ENCODE peak calls at places on chromosome 3, in seven cellular contexts. G is tibial artery; S is uterus; H is IMR-90; C is CD8-positive, alpha-beta T cell; L is fibroblast of lung; K is GM06990. J is an unnamed sample. For H3K27me3, the result is how much of the 10 kb centered on the place peaks cover.

GRCh38 chr3:54071596-54071995 is 50.8 kb upstream of the CACNA2D3 start:
- DNase-seq in G (no peak), S (no peak), H (no peak), C (no peak), L (no peak), K (no peak), J (no peak)

GRCh38 chr3:70042683-70043082 is 43.1 kb downstream of the SAMMSON start:
- DNase-seq in G (no peak), S (no peak), H (no peak), C (no peak), L (no peak), K (no peak), J (no peak)

GRCh38 chr3:50124363-50125226 is 30.5 kb upstream of the SEMA3F start:
- DNase-seq in G (no peak), S (no peak), H (no peak), C (no peak), L (no peak), K (no peak), J (no peak)

GRCh38 chr3:77281721-77282120 is 241.8 kb downstream of the ROBO2 start:
- DNase-seq in G (no peak), S (no peak), H (no peak), C (no peak), L (no peak), K (no peak), J (no peak)

GRCh38 chr3:79521221-79521848 is 246.5 kb downstream of the ROBO1 start:
- DNase-seq in G (no peak), S (no peak), H (peak), C (no peak), L (peak), K (no peak), J (no peak)

GRCh38 chr3:113495035-113495434 is 19.9 kb downstream of the SPICE1 start:
- DNase-seq in G (no peak), S (no peak), H (peak), C (no peak), L (peak), K (no peak), J (no peak)

GRCh38 chr3:59605318-59605717 is 555.5 kb upstream of the CFAP20DC start:
- DNase-seq in G (no peak), S (no peak), H (no peak), C (no peak), L (no peak), K (no peak), J (no peak)

GRCh38 chr3:58528629-58529028 is 8.4 kb downstream of the ACOX2 start:
- DNase-seq in G (no peak), S (peak), H (peak), C (no peak), L (peak), K (no peak), J (no peak)

GRCh38 chr3:42684632-42685362 is 540 bp upstream of the KLHL40 start:
- DNase-seq in G (no peak), S (no peak), H (no peak), C (no peak), L (no peak), K (no peak), J (no peak)

GRCh38 chr3:172707967-172708366 is 2.9 kb downstream of the NCEH1 start:
- DNase-seq in G (no peak), S (no peak), H (peak), C (no peak), L (peak), K (no peak), J (peak)

GRCh38 chr3:196569003-196569516 is 600 bp downstream of the FBXO45 start:
- DNase-seq in G (peak), S (peak), H (peak), C (peak), L (peak), K (peak), J (no peak)

GRCh38 chr3:108153451-108153981 is 62.7 kb upstream of the CD47 start:
- DNase-seq in G (no peak), S (no peak), H (peak), C (peak), L (peak), K (no peak), J (no peak)

GRCh38 chr3:78907367-78907766 is 860.4 kb downstream of the ROBO1 start:
- DNase-seq in G (no peak), S (no peak), H (peak), C (no peak), L (peak), K (no peak), J (no peak)

GRCh38 chr3:32354362-32354778 is 37.3 kb upstream of the CMTM7 start:
- DNase-seq in G (no peak), S (no peak), H (no peak), C (no peak), L (peak), K (no peak), J (no peak)

GRCh38 chr3:46936733-46937250 is 39.8 kb downstream of the CCDC12 start:
- DNase-seq in G (peak), S (no peak), H (peak), C (no peak), L (peak), K (no peak), J (no peak)

GRCh38 chr3:37582117-37582516 is 279.6 kb upstream of the CTDSPL start:
- DNase-seq in G (no peak), S (no peak), H (no peak), C (no peak), L (no peak), K (no peak), J (no peak)

GRCh38 chr3:76986876-76987513 is 52.9 kb upstream of the ROBO2 start:
- DNase-seq in G (no peak), S (no peak), H (no peak), C (no peak), L (no peak), K (no peak), J (no peak)

GRCh38 chr3:104297617-104298016 is 1069.1 kb upstream of the ALCAM start:
- DNase-seq in G (no peak), S (no peak), H (no peak), C (no peak), L (no peak), K (no peak), J (no peak)

GRCh38 chr3:123055352-123055751 is 11.5 kb upstream of the PDIA5 start:
- DNase-seq in G (no peak), S (no peak), H (no peak), C (no peak), L (no peak), K (no peak), J (no peak)

GRCh38 chr3:123338021-123338619 is 110.8 kb downstream of the ADCY5 start:
- DNase-seq in G (no peak), S (no peak), H (no peak), C (no peak), L (no peak), K (no peak), J (no peak)

GRCh38 chr3:11720220-11721113 is 76.8 kb upstream of the VGLL4 start:
- DNase-seq in G (peak), S (peak), H (peak), C (peak), L (peak), K (peak), J (no peak)

GRCh38 chr3:36763111-36763849 is 1.1 kb downstream of the DCLK3 start:
- DNase-seq in G (no peak), S (no peak), H (no peak), C (no peak), L (no peak), K (no peak), J (no peak)

GRCh38 chr3:114450008-114450596 is 156.3 kb downstream of the TIGIT start:
- DNase-seq in G (no peak), S (no peak), H (no peak), C (no peak), L (no peak), K (no peak), J (no peak)

GRCh38 chr3:149401215-149401925 is 23.9 kb upstream of the TM4SF1 start:
- DNase-seq in G (no peak), S (no peak), H (peak), C (no peak), L (peak), K (no peak), J (no peak)

GRCh38 chr3:41198526-41198925 is 779 bp upstream of the CTNNB1 start:
- DNase-seq in G (peak), S (peak), H (no peak), C (no peak), L (peak), K (no peak), J (no peak)

GRCh38 chr3:56357266-56357665 is 111.0 kb downstream of the ERC2 start:
- DNase-seq in G (no peak), S (no peak), H (no peak), C (no peak), L (peak), K (no peak), J (no peak)

GRCh38 chr3:22121068-22121706 is 370.2 kb upstream of the ZNF385D start:
- DNase-seq in G (no peak), S (no peak), H (no peak), C (no peak), L (no peak), K (no peak), J (no peak)

GRCh38 chr3:192892981-192893827 is 24.5 kb downstream of the MB21D2 start:
- DNase-seq in G (peak), S (peak), H (peak), C (peak), L (peak), K (peak), J (no peak)

GRCh38 chr3:102081587-102082289 is 232.4 kb downstream of the NFKBIZ start:
- DNase-seq in G (no peak), S (no peak), H (no peak), C (no peak), L (no peak), K (no peak), J (no peak)

GRCh38 chr3:151538706-151539403 is 78.0 kb upstream of the IGSF10 start:
- DNase-seq in G (peak), S (peak), H (peak), C (no peak), L (peak), K (no peak), J (no peak)

GRCh38 chr3:84959470-84960380 is 936 bp downstream of the CADM2 start:
- DNase-seq in G (no peak), S (no peak), H (no peak), C (no peak), L (no peak), K (no peak), J (no peak)

GRCh38 chr3:5013021-5013906 is 34.0 kb downstream of the BHLHE40 start:
- DNase-seq in G (no peak), S (no peak), H (peak), C (no peak), L (peak), K (no peak), J (no peak)

GRCh38 chr3:35254917-35255316 is 384.4 kb upstream of the ARPP21 start:
- DNase-seq in G (no peak), S (no peak), H (no peak), C (no peak), L (no peak), K (no peak), J (no peak)

DNA sequence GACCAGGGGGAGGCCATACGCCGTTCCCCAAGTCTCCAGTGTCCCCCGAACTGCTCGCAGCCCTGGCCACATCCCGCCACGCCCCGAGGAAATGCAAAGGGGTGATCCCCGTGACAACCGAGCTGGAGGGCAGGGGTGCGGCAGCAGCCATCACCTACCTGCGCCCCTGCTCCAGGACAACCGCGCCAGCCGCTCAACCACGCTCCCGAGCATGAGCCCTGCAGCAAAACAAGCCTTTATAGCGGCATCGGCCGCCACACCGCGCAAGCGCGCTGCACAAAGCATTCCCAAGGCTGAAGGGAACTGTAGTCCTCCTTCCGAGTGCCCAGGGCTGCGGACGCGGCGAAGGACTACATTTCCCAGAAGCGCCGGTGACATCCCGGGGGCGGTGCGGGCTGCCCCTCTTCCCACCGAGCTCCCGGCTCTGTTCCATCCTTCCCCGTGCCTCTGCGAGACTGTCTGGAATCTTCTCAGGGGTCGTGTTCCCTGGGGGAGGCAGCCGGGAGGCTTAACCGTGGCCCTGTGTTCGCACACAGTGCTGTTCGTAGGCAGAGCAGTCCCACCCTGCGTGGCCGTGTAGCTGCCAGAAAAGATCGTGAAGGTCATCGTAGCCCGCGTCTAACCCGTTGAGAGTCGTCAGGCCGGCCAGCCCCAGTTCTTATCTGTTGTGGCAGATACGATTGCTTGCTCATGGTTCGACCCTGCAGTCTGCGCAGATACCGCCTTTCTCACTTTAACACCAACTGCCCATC is at the start of gene ABCC5:
- DNase-seq in G (peak), S (peak), H (peak), C (peak), L (peak), K (peak), J (peak)
- TF ChIP-seq CTCF in G (peak), S (no peak), H (no peak), C (peak), L (peak), K (peak), J (no peak)

DNA sequence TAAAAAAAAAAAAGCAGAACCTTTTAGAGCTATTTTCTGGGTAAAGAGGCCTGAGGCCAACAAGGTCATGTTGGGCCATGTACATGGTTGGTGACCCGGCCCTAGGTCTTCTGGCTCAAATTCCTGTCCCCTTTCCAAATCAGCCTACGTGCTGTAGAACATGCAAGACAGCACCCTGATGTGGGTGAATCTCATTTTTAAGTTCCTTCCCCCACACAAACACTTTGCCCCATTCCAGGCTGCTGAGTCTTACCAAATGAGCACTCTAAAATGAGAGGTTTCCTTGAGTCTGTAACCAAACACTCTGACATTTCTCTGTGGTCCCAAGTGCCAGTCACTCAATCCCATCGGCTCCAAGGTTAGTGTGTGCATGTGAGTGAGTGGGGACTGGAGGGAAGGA is 9.4 kb downstream of the BCL6 start:
- DNase-seq in G (no peak), S (no peak), H (no peak), C (no peak), L (peak), K (no peak), J (no peak)
- H3K4me3 ChIP-seq in G (no peak), S (no peak), H (no peak), C (no peak), L (no peak), K (no peak), J (no peak)

DNA sequence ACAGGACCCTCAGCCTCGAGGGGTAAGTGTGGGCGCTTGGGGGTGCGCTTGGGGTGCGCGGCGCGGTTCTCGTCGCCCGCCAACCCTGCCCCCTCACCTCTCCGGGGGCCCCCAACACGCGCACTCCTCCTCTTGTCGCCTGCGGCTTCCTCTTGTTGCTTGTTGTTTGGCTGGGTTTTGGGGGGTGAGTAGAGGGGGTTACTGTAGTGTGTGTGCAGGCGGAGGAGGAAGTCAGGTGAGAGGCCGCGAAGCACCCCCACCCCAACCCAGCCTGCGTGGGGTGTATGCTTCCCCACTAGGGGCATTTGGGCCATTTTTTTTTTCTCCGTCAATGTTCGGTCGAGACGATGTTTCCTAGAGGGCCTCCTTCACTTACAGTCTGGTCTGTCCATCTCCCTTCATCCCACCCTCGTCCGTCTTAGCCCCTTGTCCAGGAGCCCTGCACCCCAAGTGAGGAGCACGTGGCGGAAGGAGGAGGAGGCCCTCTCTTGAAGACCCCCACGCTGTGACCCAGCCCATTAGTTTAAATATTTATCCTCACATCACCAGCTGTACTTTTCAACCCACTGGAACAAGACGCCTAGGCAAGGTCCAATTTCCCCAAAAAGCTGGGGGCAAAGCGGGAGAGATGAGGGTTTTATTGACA is 20.4 kb upstream of the SATB1 start:
- DNase-seq in G (no peak), S (peak), H (no peak), C (peak), L (no peak), K (peak), J (no peak)
- H3K27me3 ChIP-seq in G (under half), S (under half), H (under half), C (under half), L (under half), K (under half), J (under half)

GRCh38 chr3:158771577-158771976 is 30.3 kb upstream of the MFSD1 start:
- DNase-seq in G (no peak), S (no peak), H (no peak), C (no peak), L (no peak), K (no peak), J (no peak)
- TF ChIP-seq CTCF in G (no peak), S (no peak), H (no peak), C (no peak), L (no peak), K (no peak), J (no peak)

DNA sequence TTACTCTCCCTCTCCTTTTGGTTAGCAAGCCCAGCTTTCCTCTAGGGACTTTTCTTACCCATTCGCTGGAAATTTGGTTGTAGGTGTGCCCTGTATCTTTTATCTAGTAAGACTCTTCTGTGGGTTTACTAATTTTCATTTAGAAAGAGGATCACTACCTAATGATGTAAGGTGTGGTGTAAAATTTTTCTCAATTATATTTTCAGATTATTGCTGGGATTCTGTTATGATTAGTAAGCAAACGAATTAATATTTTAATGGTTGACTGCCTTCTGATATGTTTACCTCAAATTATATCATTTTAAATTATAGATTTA is 28.5 kb downstream of the PLCL2 start:
- DNase-seq in G (no peak), S (no peak), H (no peak), C (no peak), L (no peak), K (no peak), J (no peak)
- H3K4me3 ChIP-seq in G (no peak), S (no peak), H (no peak), C (no peak), L (no peak), K (peak), J (no peak)

DNA sequence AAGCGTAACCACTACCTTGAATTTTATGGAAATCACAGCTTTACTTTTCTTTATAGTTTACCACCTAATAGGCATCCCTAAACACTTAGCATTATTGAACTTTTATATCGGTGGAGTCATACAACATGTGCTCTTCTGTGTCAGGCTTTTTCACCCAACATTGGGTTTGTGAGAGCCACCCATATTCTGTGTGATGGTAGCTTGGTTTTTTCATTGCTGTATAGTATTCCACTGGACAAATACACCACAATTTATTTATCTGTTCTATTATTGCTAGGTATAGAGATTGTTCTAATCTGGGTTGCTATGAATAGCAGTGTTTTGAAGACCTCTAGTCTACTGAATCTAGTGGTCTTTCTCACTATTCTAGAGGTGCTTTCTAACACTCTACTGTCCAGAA is 31.6 kb upstream of the ATP1B3 start:
- DNase-seq in G (no peak), S (no peak), H (no peak), C (no peak), L (no peak), K (no peak), J (no peak)
- H3K27me3 ChIP-seq in G (under half), S (under half), H (under half), C (under half), L (under half), K (under half), J (under half)

DNA sequence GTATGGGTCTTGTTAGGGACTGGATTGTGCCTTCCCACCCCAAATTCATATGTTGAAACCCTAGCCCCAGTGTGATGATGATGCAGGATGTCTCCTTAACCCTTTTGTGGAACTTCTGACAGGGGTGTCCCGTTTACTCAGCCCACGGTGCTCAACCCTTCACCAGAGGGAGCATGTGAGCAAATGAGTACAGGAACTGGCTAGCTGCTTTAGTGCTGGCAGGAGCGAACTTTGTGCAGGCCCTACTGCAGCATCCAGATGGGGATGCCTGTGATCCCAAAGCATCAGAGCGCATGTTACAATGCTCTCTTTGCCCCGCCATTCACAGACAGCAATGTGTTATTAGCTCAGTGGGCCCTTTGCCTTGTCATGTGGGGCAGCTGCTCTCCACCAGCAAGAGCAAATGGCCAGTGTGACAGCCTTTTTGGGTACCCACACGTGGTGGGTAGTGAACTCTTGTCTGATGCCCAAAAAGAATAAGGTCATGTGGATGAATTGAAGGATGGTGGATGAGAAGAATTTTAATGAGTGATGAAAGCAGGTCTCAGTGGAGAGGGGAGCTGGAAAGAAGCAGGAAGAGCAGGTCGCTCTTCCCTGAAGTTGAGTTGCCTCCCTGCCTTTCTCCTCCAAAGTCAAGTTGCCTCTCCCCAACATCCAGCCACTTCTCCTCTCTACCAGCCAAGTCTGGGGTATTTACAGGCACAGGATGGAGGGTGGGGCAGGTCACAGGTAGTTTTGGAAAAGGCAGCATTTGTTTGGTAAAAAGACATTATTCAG is 63.3 kb upstream of the STRIT1 start:
- DNase-seq in G (no peak), S (no peak), H (no peak), C (no peak), L (peak), K (no peak), J (no peak)
- TF ChIP-seq CTCF in G (no peak), S (no peak), H (no peak), C (no peak), L (peak), K (peak), J (no peak)

GRCh38 chr3:16177962-16178627 is 3.6 kb downstream of the GALNT15 start:
- DNase-seq in G (peak), S (peak), H (peak), C (peak), L (peak), K (peak), J (peak)
- H3K4me3 ChIP-seq in G (peak), S (peak), H (peak), C (no peak), L (peak), K (no peak), J (no peak)

J was measured in BJ.